ENCODE peak calls at places on chromosomes 12 and 14, in four cellular contexts. One of them, this sample, is unnamed.

GRCh38 chr12:102629262-102629888 is 149.0 kb upstream of the IGF1 start:
- DNase-seq in Caki2: no peak
- DNase-seq in CD8-positive, alpha-beta T cell: no peak
- DNase-seq in dorsolateral prefrontal cortex: no peak
- DNase-seq in this sample: no peak

GRCh38 chr14:35826952-35827416 is 846 bp downstream of the BRMS1L start:
- DNase-seq in Caki2: no peak
- DNase-seq in CD8-positive, alpha-beta T cell: no peak
- DNase-seq in dorsolateral prefrontal cortex: no peak
- DNase-seq in this sample: no peak

GRCh38 chr14:92487513-92488133 is 26.0 kb upstream of the RIN3 start:
- DNase-seq in Caki2: no peak
- DNase-seq in CD8-positive, alpha-beta T cell: no peak
- DNase-seq in dorsolateral prefrontal cortex: no peak
- DNase-seq in this sample: no peak

GRCh38 chr14:22422238-22422637 is 166.8 kb downstream of the DAD1 start:
- DNase-seq in Caki2: no peak
- DNase-seq in CD8-positive, alpha-beta T cell: no peak
- DNase-seq in dorsolateral prefrontal cortex: no peak
- DNase-seq in this sample: no peak

GRCh38 chr12:60501124-60501729 is 905.4 kb downstream of the SLC16A7 start:
- DNase-seq in Caki2: peak
- DNase-seq in CD8-positive, alpha-beta T cell: no peak
- DNase-seq in dorsolateral prefrontal cortex: no peak
- DNase-seq in this sample: no peak

GRCh38 chr12:117091758-117092510 is 7.3 kb downstream of the TESC start:
- DNase-seq in Caki2: no peak
- DNase-seq in CD8-positive, alpha-beta T cell: no peak
- DNase-seq in dorsolateral prefrontal cortex: no peak
- DNase-seq in this sample: no peak

GRCh38 chr14:40909906-40910305 is 696.8 kb upstream of the LRFN5 start:
- DNase-seq in Caki2: no peak
- DNase-seq in CD8-positive, alpha-beta T cell: no peak
- DNase-seq in dorsolateral prefrontal cortex: no peak
- DNase-seq in this sample: no peak

GRCh38 chr12:53770281-53770680 is 18.5 kb upstream of the CISTR start:
- DNase-seq in Caki2: no peak
- DNase-seq in CD8-positive, alpha-beta T cell: no peak
- DNase-seq in dorsolateral prefrontal cortex: no peak
- DNase-seq in this sample: no peak

GRCh38 chr12:131737485-131737827 is 26.6 kb downstream of the SFSWAP start:
- DNase-seq in Caki2: no peak
- DNase-seq in CD8-positive, alpha-beta T cell: no peak
- DNase-seq in dorsolateral prefrontal cortex: no peak
- DNase-seq in this sample: no peak

GRCh38 chr14:89469210-89470198 is 52.5 kb upstream of the FOXN3 start:
- DNase-seq in Caki2: no peak
- DNase-seq in CD8-positive, alpha-beta T cell: no peak
- DNase-seq in dorsolateral prefrontal cortex: no peak
- DNase-seq in this sample: no peak

GRCh38 chr12:92506460-92506859 is 196.3 kb upstream of the PLEKHG7 start:
- DNase-seq in Caki2: no peak
- DNase-seq in CD8-positive, alpha-beta T cell: no peak
- DNase-seq in dorsolateral prefrontal cortex: no peak
- DNase-seq in this sample: no peak

GRCh38 chr12:45409966-45410365 is 194.1 kb downstream of the ANO6 start:
- DNase-seq in Caki2: no peak
- DNase-seq in CD8-positive, alpha-beta T cell: no peak
- DNase-seq in dorsolateral prefrontal cortex: no peak
- DNase-seq in this sample: no peak

GRCh38 chr14:32761381-32761968 is 177.2 kb upstream of the NPAS3 start:
- DNase-seq in Caki2: peak
- DNase-seq in CD8-positive, alpha-beta T cell: no peak
- DNase-seq in dorsolateral prefrontal cortex: no peak
- DNase-seq in this sample: no peak

GRCh38 chr12:109735051-109735521 is 21.5 kb downstream of the FAM222A start:
- DNase-seq in Caki2: no peak
- DNase-seq in CD8-positive, alpha-beta T cell: no peak
- DNase-seq in dorsolateral prefrontal cortex: peak
- DNase-seq in this sample: no peak

GRCh38 chr14:90235179-90235976 is 21.0 kb upstream of the PSMC1 start:
- DNase-seq in Caki2: peak
- DNase-seq in CD8-positive, alpha-beta T cell: peak
- DNase-seq in dorsolateral prefrontal cortex: peak
- DNase-seq in this sample: peak

GRCh38 chr12:120536064-120536791 is 2.1 kb downstream of the RNF10 start:
- DNase-seq in Caki2: no peak
- DNase-seq in CD8-positive, alpha-beta T cell: no peak
- DNase-seq in dorsolateral prefrontal cortex: no peak
- DNase-seq in this sample: no peak

GRCh38 chr12:19539836-19540235 is 100.5 kb downstream of the AEBP2 start:
- DNase-seq in Caki2: no peak
- DNase-seq in CD8-positive, alpha-beta T cell: no peak
- DNase-seq in dorsolateral prefrontal cortex: no peak
- DNase-seq in this sample: no peak

GRCh38 chr12:132083731-132084641 is 60.1 kb downstream of the DDX51 start:
- DNase-seq in Caki2: peak
- DNase-seq in CD8-positive, alpha-beta T cell: peak
- DNase-seq in dorsolateral prefrontal cortex: peak
- DNase-seq in this sample: peak

GRCh38 chr14:38505221-38506095 is 249.6 kb upstream of the CLEC14A start:
- DNase-seq in Caki2: no peak
- DNase-seq in CD8-positive, alpha-beta T cell: no peak
- DNase-seq in dorsolateral prefrontal cortex: no peak
- DNase-seq in this sample: no peak

GRCh38 chr12:62537544-62537943 is 70.9 kb downstream of the MON2 start:
- DNase-seq in Caki2: peak
- DNase-seq in CD8-positive, alpha-beta T cell: no peak
- DNase-seq in dorsolateral prefrontal cortex: no peak
- DNase-seq in this sample: no peak

GRCh38 chr14:28299227-28299626 is 467.4 kb upstream of the FOXG1 start:
- DNase-seq in Caki2: no peak
- DNase-seq in CD8-positive, alpha-beta T cell: no peak
- DNase-seq in dorsolateral prefrontal cortex: no peak
- DNase-seq in this sample: no peak

GRCh38 chr14:89625988-89626806 is 209.2 kb upstream of the FOXN3 start:
- DNase-seq in Caki2: no peak
- DNase-seq in CD8-positive, alpha-beta T cell: no peak
- DNase-seq in dorsolateral prefrontal cortex: no peak
- DNase-seq in this sample: no peak

GRCh38 chr12:53492830-53493609 is 6.2 kb downstream of the MAP3K12 start:
- DNase-seq in Caki2: peak
- DNase-seq in CD8-positive, alpha-beta T cell: peak
- DNase-seq in dorsolateral prefrontal cortex: peak
- DNase-seq in this sample: peak

GRCh38 chr12:50677858-50678257 is 86.0 kb upstream of the ATF1 start:
- DNase-seq in Caki2: no peak
- DNase-seq in CD8-positive, alpha-beta T cell: no peak
- DNase-seq in dorsolateral prefrontal cortex: no peak
- DNase-seq in this sample: no peak

GRCh38 chr12:84554199-84554723 is 358.3 kb downstream of the SLC6A15 start:
- DNase-seq in Caki2: no peak
- DNase-seq in CD8-positive, alpha-beta T cell: no peak
- DNase-seq in dorsolateral prefrontal cortex: no peak
- DNase-seq in this sample: no peak

GRCh38 chr12:77940011-77940423 is 109.3 kb downstream of the NAV3 start:
- DNase-seq in Caki2: peak
- DNase-seq in CD8-positive, alpha-beta T cell: no peak
- DNase-seq in dorsolateral prefrontal cortex: no peak
- DNase-seq in this sample: no peak

GRCh38 chr14:103072595-103073366 is 11.2 kb upstream of the LBHD2 start:
- DNase-seq in Caki2: peak
- DNase-seq in CD8-positive, alpha-beta T cell: no peak
- DNase-seq in dorsolateral prefrontal cortex: peak
- DNase-seq in this sample: no peak

GRCh38 chr12:20280515-20280914 is 87.8 kb upstream of the PDE3A start:
- DNase-seq in Caki2: no peak
- DNase-seq in CD8-positive, alpha-beta T cell: no peak
- DNase-seq in dorsolateral prefrontal cortex: no peak
- DNase-seq in this sample: no peak

GRCh38 chr12:2337031-2338010 is 284.5 kb downstream of the CACNA1C start:
- DNase-seq in Caki2: peak
- DNase-seq in CD8-positive, alpha-beta T cell: no peak
- DNase-seq in dorsolateral prefrontal cortex: no peak
- DNase-seq in this sample: no peak

This sample was measured in NK-92 treated with Interleukin-12 subunit alpha and Interleukin-12 subunit beta, amount 100 ng/mL, for 24 hours.